ENCODE peak calls at places on chromosomes 6 and 20, in nine cellular contexts. H is NCI-H345; Z is esophagus muscularis mucosa; D is NCI-H1092; I is activated CD8-positive, alpha-beta memory T cell treated with anti-CD3 and anti-CD28 coated beads, Interleukin-2, amount 50 U/mL, for 48 hours; O is GM12865; M is AG09309; A is mesendoderm; B is NCI-H2171 treated with DMSO at 0.1 percent for 48 hours. J is an unnamed sample.

GRCh38 chr6:75800708-75801505 is 51.9 kb downstream of the MYO6 start:
- DNase-seq in H (no peak), Z (no peak), D (no peak), I (no peak), O (no peak), M (no peak), A (no peak), B (peak; percentile 7), J (no peak)

GRCh38 chr20:22214296-22214695 is 370.1 kb downstream of the FOXA2 start:
- DNase-seq in H (no peak), Z (no peak), D (no peak), I (no peak), O (no peak), M (no peak), A (no peak), B (no peak), J (no peak)

GRCh38 chr6:167122041-167122826 is 662 bp upstream of the CCR6 start:
- DNase-seq in H (no peak), Z (no peak), D (no peak), I (no peak), O (peak; percentile 58), M (no peak), A (no peak), B (no peak), J (no peak)

GRCh38 chr6:64504509-64504908 is 868.9 kb downstream of the PHF3 start:
- DNase-seq in H (no peak), Z (no peak), D (no peak), I (no peak), O (no peak), M (no peak), A (no peak), B (peak; percentile 10), J (no peak)

GRCh38 chr6:42450314-42451145 is 1.2 kb downstream of the TRERF1 start:
- DNase-seq in H (no peak), Z (peak; percentile 92), D (no peak), I (peak; percentile 63), O (no peak), M (no peak), A (peak; percentile 42), B (no peak), J (no peak)

GRCh38 chr6:14620522-14620921 is 502.9 kb downstream of the CD83 start:
- DNase-seq in H (no peak), Z (no peak), D (no peak), I (no peak), O (no peak), M (no peak), A (no peak), B (no peak), J (no peak)

GRCh38 chr6:47358440-47359225 is 48.9 kb upstream of the TNFRSF21 start:
- DNase-seq in H (no peak), Z (no peak), D (no peak), I (no peak), O (peak; percentile 27), M (no peak), A (no peak), B (no peak), J (no peak)

GRCh38 chr6:132252113-132252512 is 149.2 kb downstream of the MOXD1 start:
- DNase-seq in H (no peak), Z (no peak), D (no peak), I (no peak), O (no peak), M (no peak), A (no peak), B (no peak), J (no peak)

GRCh38 chr6:28368522-28368921 is 18.8 kb downstream of the ZKSCAN3 start:
- DNase-seq in H (no peak), Z (no peak), D (no peak), I (no peak), O (peak; percentile 52), M (no peak), A (no peak), B (no peak), J (no peak)

GRCh38 chr6:157552956-157553485 is 172.0 kb downstream of the ZDHHC14 start:
- DNase-seq in H (no peak), Z (no peak), D (no peak), I (no peak), O (no peak), M (no peak), A (no peak), B (no peak), J (no peak)

GRCh38 chr6:126268087-126268486 is 71.8 kb upstream of the CENPW start:
- DNase-seq in H (no peak), Z (no peak), D (no peak), I (no peak), O (peak; percentile 50), M (no peak), A (no peak), B (peak; percentile 91), J (no peak)

GRCh38 chr20:14879020-14879697 is 541.7 kb upstream of the FLRT3 start:
- DNase-seq in H (peak; percentile 13), Z (no peak), D (no peak), I (no peak), O (peak; percentile 47), M (peak; percentile 10), A (no peak), B (no peak), J (peak; percentile 55)

GRCh38 chr6:125577263-125577662 is 172.2 kb upstream of the HEY2 start:
- DNase-seq in H (no peak), Z (no peak), D (no peak), I (no peak), O (no peak), M (no peak), A (no peak), B (peak; percentile 76), J (no peak)

GRCh38 chr6:133806358-133806757 is 82.6 kb upstream of the TCF21 start:
- DNase-seq in H (no peak), Z (no peak), D (no peak), I (no peak), O (no peak), M (no peak), A (no peak), B (no peak), J (peak; percentile 5)

GRCh38 chr20:41299899-41300298 is 17.6 kb downstream of the ZHX3 start:
- DNase-seq in H (no peak), Z (peak; percentile 66), D (no peak), I (no peak), O (no peak), M (no peak), A (no peak), B (no peak), J (no peak)

GRCh38 chr6:25703005-25703404 is 51.0 kb downstream of the SCGN start:
- DNase-seq in H (no peak), Z (no peak), D (no peak), I (no peak), O (no peak), M (no peak), A (no peak), B (no peak), J (no peak)

GRCh38 chr20:51625105-51625504 is 82.6 kb upstream of the NFATC2 start:
- DNase-seq in H (no peak), Z (no peak), D (no peak), I (no peak), O (no peak), M (no peak), A (no peak), B (no peak), J (no peak)

GRCh38 chr6:127120109-127120786 is 1.8 kb downstream of the RSPO3 start:
- DNase-seq in H (no peak), Z (no peak), D (no peak), I (peak; percentile 52), O (no peak), M (no peak), A (peak; percentile 16), B (no peak), J (no peak)

GRCh38 chr20:62117658-62118057 is 4.6 kb upstream of the LSM14B start:
- DNase-seq in H (no peak), Z (no peak), D (no peak), I (peak; percentile 68), O (no peak), M (no peak), A (no peak), B (no peak), J (no peak)

GRCh38 chr6:169964440-169965212 is 213.2 kb downstream of the ERMARD start:
- DNase-seq in H (no peak), Z (no peak), D (no peak), I (peak; percentile 43), O (no peak), M (no peak), A (no peak), B (no peak), J (no peak)

GRCh38 chr20:3803854-3804253 is 7.7 kb downstream of the CDC25B start:
- DNase-seq in H (no peak), Z (no peak), D (no peak), I (no peak), O (no peak), M (no peak), A (no peak), B (no peak), J (no peak)

GRCh38 chr6:124699038-124699437 is 263.2 kb upstream of the RNF217 start:
- DNase-seq in H (no peak), Z (no peak), D (no peak), I (no peak), O (no peak), M (no peak), A (peak; percentile 50), B (no peak), J (no peak)

GRCh38 chr6:94127716-94128115 is 708.4 kb upstream of the EPHA7 start:
- DNase-seq in H (no peak), Z (no peak), D (no peak), I (no peak), O (peak; percentile 4), M (no peak), A (no peak), B (no peak), J (no peak)